ENCODE peak calls at places on chromosome 16, in ten cellular contexts. J is Caki2; I is activated T-helper 1 cell treated with anti-CD3 and anti-CD28 coated beads, Interleukin-12 subunit alpha, Interleukin-12 subunit beta, Interleukin-2, Interleukin-4 antibody, amounts not matched to agents 30 ng/mL and 10 ng/mL and 1 ng/mL, durations not matched to agents 14 hours and 24 hours and 36 hours; M is osteoblast; T is NCI-H1092 treated with DMSO at 0.1 percent for 48 hours; R is neural crest cell; B is nephron progenitor cell; O is NCI-H2171; H is anterior cingulate cortex; W is stimulated activated CD8-positive, alpha-beta memory T cell treated with anti-CD3 and anti-CD28 coated beads, Interleukin-12 subunit alpha, Interleukin-12 subunit beta, amount 100 ng/mL, for 4 hours. V is an unnamed sample.

GRCh38 chr16:56401482-56401881 is 23.9 kb downstream of the AMFR start:
- DNase-seq in J (no peak), I (no peak), M (no peak), T (no peak), R (no peak), B (no peak), O (peak), H (no peak), W (no peak), V (peak)

GRCh38 chr16:53743149-53743566 is 39.2 kb downstream of the FTO start:
- DNase-seq in J (peak), I (no peak), M (no peak), T (no peak), R (no peak), B (no peak), O (no peak), H (no peak), W (no peak), V (peak)

GRCh38 chr16:67547423-67548264 is 14.7 kb upstream of the CTCF start:
- DNase-seq in J (no peak), I (no peak), M (peak), T (no peak), R (no peak), B (no peak), O (no peak), H (no peak), W (no peak), V (peak)

GRCh38 chr16:1584926-1585487 is 26.9 kb downstream of the IFT140 start:
- DNase-seq in J (no peak), I (no peak), M (peak), T (peak), R (no peak), B (no peak), O (no peak), H (no peak), W (no peak), V (peak)

GRCh38 chr16:4624827-4625616 is 396 bp downstream of the MGRN1 start:
- DNase-seq in J (no peak), I (peak), M (peak), T (peak), R (peak), B (peak), O (no peak), H (no peak), W (peak), V (peak)

GRCh38 chr16:10180771-10181163 is 1.5 kb downstream of the GRIN2A start:
- DNase-seq in J (no peak), I (no peak), M (peak), T (no peak), R (peak), B (peak), O (no peak), H (no peak), W (no peak), V (peak)

GRCh38 chr16:84755004-84755672 is 55.3 kb downstream of the USP10 start:
- DNase-seq in J (no peak), I (no peak), M (no peak), T (no peak), R (no peak), B (no peak), O (no peak), H (no peak), W (no peak), V (no peak)

GRCh38 chr16:24499193-24499814 is 40.1 kb upstream of the RBBP6 start:
- DNase-seq in J (peak), I (no peak), M (peak), T (peak), R (peak), B (peak), O (no peak), H (no peak), W (no peak), V (peak)

GRCh38 chr16:88804552-88805339 is 1.2 kb downstream of the CDT1 start:
- DNase-seq in J (no peak), I (no peak), M (peak), T (peak), R (no peak), B (no peak), O (no peak), H (no peak), W (no peak), V (peak)

GRCh38 chr16:15708096-15708495 is 58.1 kb downstream of the NDE1 start:
- DNase-seq in J (no peak), I (no peak), M (no peak), T (no peak), R (no peak), B (no peak), O (no peak), H (no peak), W (no peak), V (no peak)

GRCh38 chr16:55815320-55815719 is 17.6 kb downstream of the CES1 start:
- DNase-seq in J (no peak), I (no peak), M (no peak), T (no peak), R (no peak), B (no peak), O (no peak), H (no peak), W (no peak), V (no peak)

GRCh38 chr16:21554795-21555585 is 44.4 kb upstream of the METTL9 start:
- DNase-seq in J (peak), I (peak), M (peak), T (peak), R (peak), B (peak), O (peak), H (peak), W (peak), V (peak)

GRCh38 chr16:69535123-69536050 is 30.4 kb upstream of the NFAT5 start:
- DNase-seq in J (no peak), I (no peak), M (peak), T (no peak), R (no peak), B (no peak), O (no peak), H (no peak), W (no peak), V (no peak)

GRCh38 chr16:80084614-80085013 is 456.2 kb upstream of the DYNLRB2 start:
- DNase-seq in J (peak), I (no peak), M (peak), T (peak), R (peak), B (peak), O (no peak), H (no peak), W (no peak), V (no peak)

GRCh38 chr16:55452996-55453395 is 26.0 kb upstream of the MMP2 start:
- DNase-seq in J (no peak), I (no peak), M (no peak), T (no peak), R (no peak), B (no peak), O (no peak), H (no peak), W (no peak), V (no peak)

GRCh38 chr16:67349172-67349571 is 22.6 kb downstream of the LRRC36 start:
- DNase-seq in J (peak), I (no peak), M (no peak), T (peak), R (no peak), B (no peak), O (peak), H (no peak), W (no peak), V (peak)

GRCh38 chr16:11484691-11485258 is 101.9 kb downstream of the LITAF start:
- DNase-seq in J (no peak), I (no peak), M (peak), T (no peak), R (no peak), B (no peak), O (no peak), H (no peak), W (no peak), V (no peak)

V was measured in NCI-H69.